ENCODE peak calls at places on chromosomes 12 and 14, in four cellular contexts. H is effector memory CD4-positive, alpha-beta T cell; S is BE2C; Q is ascending aorta. F is an unnamed sample. For H3K9me3, the result is how much of the 10 kb centered on the place peaks cover.

GRCh38 chr14:29282169-29282568 is 515.6 kb downstream of the FOXG1 start:
- DNase-seq in H (no peak), S (no peak), Q (no peak), F (no peak)

GRCh38 chr12:68344126-68344525 is 12.0 kb upstream of the MDM1 start:
- DNase-seq in H (no peak), S (no peak), Q (no peak), F (no peak)

GRCh38 chr14:69013943-69014782 is 35.1 kb upstream of the ACTN1 start:
- DNase-seq in H (no peak), S (peak), Q (no peak), F (no peak)

GRCh38 chr12:112261559-112261958 is 120.7 kb downstream of the HECTD4 start:
- DNase-seq in H (no peak), S (peak), Q (no peak), F (no peak)

GRCh38 chr12:92621833-92622232 is 81.0 kb upstream of the PLEKHG7 start:
- DNase-seq in H (no peak), S (no peak), Q (no peak), F (no peak)

GRCh38 chr14:31879661-31880348 is 197.3 kb upstream of the ARHGAP5 start:
- DNase-seq in H (no peak), S (no peak), Q (no peak), F (no peak)

GRCh38 chr12:118617922-118618450 is 241.6 kb downstream of the SUDS3 start:
- DNase-seq in H (no peak), S (no peak), Q (no peak), F (no peak)

GRCh38 chr14:92340071-92340470 is 17.1 kb downstream of the SLC24A4 start:
- DNase-seq in H (no peak), S (no peak), Q (no peak), F (no peak)

GRCh38 chr12:106498056-106498455 is 84.7 kb upstream of the RFX4 start:
- DNase-seq in H (no peak), S (no peak), Q (no peak), F (no peak)

GRCh38 chr12:92129609-92130008 is 16.0 kb downstream of the BTG1 start:
- DNase-seq in H (no peak), S (no peak), Q (no peak), F (no peak)

GRCh38 chr12:116474899-116475298 is 84.3 kb upstream of the MAP1LC3B2 start:
- DNase-seq in H (no peak), S (no peak), Q (no peak), F (no peak)

GRCh38 chr14:75879031-75879430 is 102.8 kb downstream of the TGFB3 start:
- DNase-seq in H (no peak), S (no peak), Q (no peak), F (no peak)

GRCh38 chr12:51847830-51848727 is at the start of gene FIGNL2:
- DNase-seq in H (no peak), S (no peak), Q (no peak), F (no peak)

GRCh38 chr14:92729632-92730358 is 18.6 kb downstream of the LGMN start:
- DNase-seq in H (no peak), S (no peak), Q (no peak), F (no peak)

GRCh38 chr14:73476451-73476905 is 14.3 kb upstream of the RIOX1 start:
- DNase-seq in H (no peak), S (no peak), Q (no peak), F (no peak)

GRCh38 chr14:31696378-31696777 is 135.2 kb downstream of the NUBPL start:
- DNase-seq in H (no peak), S (no peak), Q (no peak), F (no peak)

GRCh38 chr14:101830271-101830670 is 68.8 kb downstream of the PPP2R5C start:
- DNase-seq in H (no peak), S (no peak), Q (no peak), F (no peak)

GRCh38 chr12:26274441-26275312 is 79.3 kb downstream of the SSPN start:
- DNase-seq in H (no peak), S (peak), Q (peak), F (no peak)

GRCh38 chr14:39807271-39807670 is 375.0 kb upstream of the FBXO33 start:
- DNase-seq in H (no peak), S (no peak), Q (no peak), F (no peak)

GRCh38 chr14:61472025-61472672 is 150.8 kb downstream of the PRKCH start:
- DNase-seq in H (peak), S (peak), Q (no peak), F (no peak)

GRCh38 chr12:32947203-32947795 is 50.7 kb upstream of the PKP2 start:
- DNase-seq in H (no peak), S (no peak), Q (no peak), F (no peak)

GRCh38 chr12:67042697-67043131 is 226.4 kb upstream of the CAND1 start:
- DNase-seq in H (no peak), S (no peak), Q (no peak), F (no peak)

GRCh38 chr12:22312336-22312735 is 22.2 kb downstream of the ST8SIA1 start:
- DNase-seq in H (no peak), S (no peak), Q (no peak), F (no peak)

DNA sequence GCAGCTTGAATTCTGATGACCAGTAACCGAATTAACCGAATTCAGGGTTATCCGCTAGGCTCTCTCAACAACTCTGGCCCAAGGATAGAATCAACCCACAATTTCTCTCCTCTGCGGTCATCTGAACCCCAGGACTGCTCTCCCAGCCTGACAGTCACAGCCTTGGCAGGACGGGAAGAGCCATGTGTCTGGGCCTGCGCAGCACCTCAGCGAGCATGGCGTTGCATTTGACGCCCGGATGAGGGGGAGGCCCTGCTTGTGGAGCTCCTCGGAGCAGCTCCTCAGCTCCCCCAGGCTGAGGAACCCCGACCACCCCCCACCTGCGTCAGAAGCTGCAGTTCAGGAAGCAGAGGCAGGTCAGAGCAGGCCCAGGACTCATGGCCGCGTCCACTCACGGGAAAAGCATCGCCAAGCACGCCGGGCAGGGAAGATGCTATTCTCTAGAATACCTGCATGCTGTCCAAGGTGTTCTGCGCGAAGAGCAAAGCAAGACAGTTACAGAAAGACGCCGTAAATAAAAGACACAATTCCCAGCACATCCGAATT is 131.1 kb downstream of the PIWIL1 start:
- DNase-seq in H (no peak), S (no peak), Q (no peak), F (no peak)
- H3K9me3 ChIP-seq in H (under half), S (under half), Q (under half), F (under half)

DNA sequence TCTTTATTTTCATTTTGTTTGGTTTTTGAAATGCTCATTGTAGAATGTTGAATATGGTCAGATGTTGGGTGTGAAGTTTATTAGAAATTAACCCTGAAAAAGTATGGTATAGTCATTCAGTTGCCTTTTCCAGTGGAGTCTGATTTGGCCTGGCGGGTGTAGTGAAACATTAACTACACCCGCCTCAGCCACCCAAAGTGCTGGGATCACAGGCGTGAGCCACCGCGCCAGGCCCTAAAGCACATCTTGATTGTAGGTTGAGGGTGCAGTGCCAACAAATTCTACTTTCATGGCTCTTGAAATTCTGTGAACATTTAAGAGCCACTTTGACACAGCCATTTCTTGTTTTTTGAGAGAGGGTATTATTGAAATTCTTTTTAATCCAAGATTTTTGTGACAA is 624.9 kb downstream of the DIO2 start:
- DNase-seq in H (no peak), S (no peak), Q (no peak), F (no peak)
- H3K9me3 ChIP-seq in H (under half), S (under half), Q (under half), F (under half)

GRCh38 chr14:104650057-104650980 is 39.1 kb upstream of the INF2 start:
- DNase-seq in H (peak), S (peak), Q (peak), F (peak)
- H3K9me3 ChIP-seq in H (under half), S (under half), Q (under half), F (under half)

DNA sequence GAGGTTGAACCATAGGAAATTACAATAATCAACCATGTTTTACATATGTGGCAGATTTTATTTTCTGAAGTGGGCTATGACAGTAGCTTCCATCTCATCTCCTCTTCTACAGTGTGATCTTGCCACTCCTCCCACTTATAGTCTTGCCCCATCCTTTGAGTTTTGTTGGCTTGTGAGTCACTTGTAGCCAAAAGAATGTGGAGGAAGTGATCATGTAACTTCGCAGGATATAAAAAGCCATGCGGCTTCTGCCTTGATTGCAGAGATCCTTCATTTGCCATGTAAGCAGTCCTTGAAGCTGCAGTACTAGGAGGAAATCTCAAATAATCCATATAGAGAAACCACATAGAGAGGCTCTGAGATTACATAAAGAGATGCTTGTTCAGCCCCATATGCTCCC is 13.7 kb upstream of the ZNF84 start:
- DNase-seq in H (no peak), S (no peak), Q (no peak), F (no peak)
- H3K9me3 ChIP-seq in H (under half), S (under half), Q (half or more), F (under half)

DNA sequence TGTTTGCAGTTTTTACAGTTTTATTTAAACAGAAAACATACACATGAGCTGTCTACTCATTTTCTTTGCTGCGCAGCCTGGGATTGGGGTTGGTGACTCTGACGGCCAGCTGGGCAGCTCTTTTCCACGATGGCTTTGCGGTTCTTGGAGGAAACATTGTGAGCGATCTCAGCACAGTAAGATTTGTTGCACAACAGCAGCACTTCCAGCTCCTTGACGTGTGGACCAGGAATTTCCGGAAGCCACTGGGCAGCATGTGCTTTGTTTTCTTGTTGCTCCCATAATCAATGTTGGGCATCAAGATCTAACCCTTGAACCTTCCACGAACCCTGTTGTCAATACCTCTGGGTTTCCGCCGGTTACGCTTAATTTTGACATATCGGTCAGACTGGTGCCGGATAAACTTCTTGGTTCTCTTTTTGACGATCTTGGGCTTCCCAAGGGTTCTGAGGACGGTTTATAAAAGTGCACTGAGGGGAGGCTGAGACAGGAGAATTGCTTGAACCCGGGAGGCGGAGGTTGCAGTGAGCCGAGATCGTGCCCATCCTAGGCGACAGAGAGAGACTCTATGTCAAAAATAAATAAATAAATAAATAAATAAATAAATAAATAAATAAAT is 21.8 kb downstream of the FKBP11 start:
- DNase-seq in H (no peak), S (no peak), Q (no peak), F (no peak)
- H3K9me3 ChIP-seq in H (under half), S (under half), Q (under half), F (under half)

DNA sequence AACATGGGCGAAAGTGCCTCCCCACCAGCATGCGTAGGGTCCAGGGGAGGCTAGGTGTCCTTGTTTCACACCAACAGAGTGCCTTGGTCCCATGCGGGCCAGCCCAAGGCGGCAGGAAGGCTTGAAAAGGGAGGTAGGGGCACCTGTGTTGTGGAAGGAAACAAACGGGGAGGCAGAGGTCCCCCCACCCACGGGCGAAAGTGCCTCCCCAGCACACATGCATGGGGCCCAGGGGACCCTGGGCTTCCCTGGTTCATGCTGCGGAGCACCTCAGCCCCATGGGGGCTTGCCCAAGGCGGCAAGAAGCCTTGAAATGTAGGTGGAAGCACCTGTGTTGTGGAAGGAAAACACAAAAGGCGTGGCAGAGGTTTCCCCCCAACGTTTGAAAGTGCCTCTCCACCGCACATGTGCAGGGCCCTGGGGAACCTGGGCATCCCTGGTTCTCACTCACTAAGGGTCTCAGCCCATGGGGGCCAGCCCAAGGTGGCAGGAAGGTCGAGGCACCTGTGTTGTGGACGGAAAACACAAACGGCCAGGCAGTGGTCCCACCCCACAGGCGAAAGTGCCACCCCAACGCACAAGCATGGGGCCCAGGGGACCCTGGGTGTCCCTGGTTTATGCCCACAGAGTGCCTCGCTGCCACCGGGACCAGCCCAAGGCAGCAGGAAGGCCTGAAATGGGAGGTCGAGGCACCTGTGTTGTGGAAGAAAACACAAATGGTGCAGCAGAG is 374.7 kb downstream of the ALG10 start:
- DNase-seq in H (no peak), S (peak), Q (peak), F (peak)
- H3K9me3 ChIP-seq in H (under half), S (under half), Q (under half), F (under half)

GRCh38 chr12:34400986-34401658 is 378.8 kb downstream of the ALG10 start:
- DNase-seq in H (no peak), S (peak), Q (peak), F (peak)
- H3K9me3 ChIP-seq in H (under half), S (under half), Q (under half), F (under half)

F was measured in T-helper 17 cell.